ENCODE peak calls at places on chromosome 6, in four cellular contexts. H, Q, V and C are unnamed samples.

GRCh38 chr6:79949235-79949634 is 1.9 kb upstream of the ELOVL4 start:
- DNase-seq in Q (peak), V (no peak), H (peak), C (peak)

GRCh38 chr6:80343511-80343910 is 237.0 kb downstream of the BCKDHB start:
- DNase-seq in H (no peak), Q (no peak), V (no peak), C (no peak)

GRCh38 chr6:2765896-2766766 is 938 bp downstream of the WRNIP1 start:
- DNase-seq in H (peak), Q (peak), V (no peak), C (peak)

GRCh38 chr6:46465294-46466165 is 25.7 kb downstream of the RCAN2 start:
- DNase-seq in V (no peak), H (peak), Q (peak), C (no peak)

GRCh38 chr6:109236140-109237081 is 141.1 kb downstream of the CEP57L1 start:
- DNase-seq in Q (no peak), V (no peak), H (no peak), C (peak)

GRCh38 chr6:41286544-41287346 is at the start of gene TREM1:
- DNase-seq in V (no peak), Q (peak), H (peak), C (no peak)

GRCh38 chr6:80523531-80523970 is 417.1 kb downstream of the BCKDHB start:
- DNase-seq in H (no peak), Q (peak), V (no peak), C (no peak)

GRCh38 chr6:93394471-93394870 is 24.9 kb downstream of the EPHA7 start:
- DNase-seq in Q (no peak), V (no peak), H (no peak), C (no peak)

GRCh38 chr6:4776493-4776966 is 326 bp downstream of the CDYL start:
- DNase-seq in V (no peak), Q (no peak), H (no peak), C (peak)

GRCh38 chr6:39378175-39378889 is 55.8 kb upstream of the KCNK16 start:
- DNase-seq in V (no peak), Q (no peak), H (no peak), C (no peak)

GRCh38 chr6:40293824-40294188 is 293.4 kb downstream of the LRFN2 start:
- DNase-seq in H (no peak), Q (no peak), V (no peak), C (no peak)

GRCh38 chr6:166879594-166879993 is 76.8 kb downstream of the RNASET2 start:
- DNase-seq in Q (no peak), H (no peak), V (no peak), C (no peak)

GRCh38 chr6:38214159-38214558 is 394.6 kb downstream of the ZFAND3 start:
- DNase-seq in V (no peak), H (no peak), Q (no peak), C (no peak)

GRCh38 chr6:90178294-90178678 is 118.4 kb downstream of the BACH2 start:
- DNase-seq in H (no peak), V (no peak), Q (no peak), C (no peak)

GRCh38 chr6:136508701-136509387 is 41.4 kb downstream of the MAP7 start:
- DNase-seq in V (no peak), H (peak), Q (peak), C (no peak)

GRCh38 chr6:158910484-158911075 is 89.4 kb downstream of the RSPH3 start:
- DNase-seq in Q (peak), V (no peak), H (peak), C (no peak)

GRCh38 chr6:33105916-33106871 is 30.4 kb downstream of the HLA-DPB1 start:
- DNase-seq in V (no peak), H (no peak), Q (no peak), C (no peak)

GRCh38 chr6:133756046-133756445 is 132.9 kb upstream of the TCF21 start:
- DNase-seq in Q (no peak), H (no peak), V (no peak), C (no peak)

GRCh38 chr6:168103036-168103830 is 24.2 kb upstream of the FRMD1 start:
- DNase-seq in V (no peak), Q (no peak), H (no peak), C (no peak)

GRCh38 chr6:3913077-3913957 is 64.1 kb downstream of the FAM50B start:
- DNase-seq in V (peak), H (peak), Q (peak), C (no peak)

GRCh38 chr6:99064769-99065168 is 117.0 kb upstream of the FBXL4 start:
- DNase-seq in Q (no peak), H (no peak), V (no peak), C (no peak)

GRCh38 chr6:12136905-12137304 is 124.8 kb downstream of the HIVEP1 start:
- DNase-seq in Q (peak), H (no peak), V (no peak), C (no peak)

GRCh38 chr6:27617046-27617687 is 144.3 kb upstream of the ZNF184 start:
- DNase-seq in H (peak), Q (peak), V (no peak), C (no peak)

GRCh38 chr6:166952122-166952521 is 4.2 kb downstream of the RNASET2 start:
- DNase-seq in H (no peak), Q (no peak), V (no peak), C (no peak)

GRCh38 chr6:53189554-53189953 is 40.9 kb upstream of the GCM1 start:
- DNase-seq in Q (no peak), V (no peak), H (no peak), C (no peak)

GRCh38 chr6:169857343-169858292 is 106.2 kb downstream of the ERMARD start:
- DNase-seq in Q (no peak), H (no peak), V (no peak), C (no peak)

GRCh38 chr6:26336355-26337198 is 28.4 kb upstream of the BTN3A2 start:
- DNase-seq in Q (peak), V (no peak), H (peak), C (no peak)

GRCh38 chr6:72321741-72322140 is 300.1 kb upstream of the KCNQ5 start:
- DNase-seq in H (peak), V (no peak), Q (peak), C (no peak)

GRCh38 chr6:103080497-103080896 is 1687.0 kb downstream of the GRIK2 start:
- DNase-seq in Q (no peak), H (no peak), V (no peak), C (no peak)

GRCh38 chr6:160069050-160069454 is 52.6 kb upstream of the SLC22A1 start:
- DNase-seq in H (no peak), Q (no peak), V (no peak), C (no peak)

GRCh38 chr6:17820055-17820454 is 113.3 kb upstream of the NUP153 start:
- DNase-seq in V (no peak), H (no peak), Q (no peak), C (no peak)

GRCh38 chr6:2503816-2504494 is 246.8 kb downstream of the MYLK4 start:
- DNase-seq in Q (peak), V (no peak), H (peak), C (no peak)

GRCh38 chr6:159758031-159759001 is 3.5 kb upstream of the ACAT2 start:
- DNase-seq in Q (peak), H (peak), V (no peak), C (no peak)

GRCh38 chr6:89221109-89221508 is 4.0 kb upstream of the GABRR1 start:
- DNase-seq in Q (no peak), V (no peak), H (no peak), C (no peak)

DNA sequence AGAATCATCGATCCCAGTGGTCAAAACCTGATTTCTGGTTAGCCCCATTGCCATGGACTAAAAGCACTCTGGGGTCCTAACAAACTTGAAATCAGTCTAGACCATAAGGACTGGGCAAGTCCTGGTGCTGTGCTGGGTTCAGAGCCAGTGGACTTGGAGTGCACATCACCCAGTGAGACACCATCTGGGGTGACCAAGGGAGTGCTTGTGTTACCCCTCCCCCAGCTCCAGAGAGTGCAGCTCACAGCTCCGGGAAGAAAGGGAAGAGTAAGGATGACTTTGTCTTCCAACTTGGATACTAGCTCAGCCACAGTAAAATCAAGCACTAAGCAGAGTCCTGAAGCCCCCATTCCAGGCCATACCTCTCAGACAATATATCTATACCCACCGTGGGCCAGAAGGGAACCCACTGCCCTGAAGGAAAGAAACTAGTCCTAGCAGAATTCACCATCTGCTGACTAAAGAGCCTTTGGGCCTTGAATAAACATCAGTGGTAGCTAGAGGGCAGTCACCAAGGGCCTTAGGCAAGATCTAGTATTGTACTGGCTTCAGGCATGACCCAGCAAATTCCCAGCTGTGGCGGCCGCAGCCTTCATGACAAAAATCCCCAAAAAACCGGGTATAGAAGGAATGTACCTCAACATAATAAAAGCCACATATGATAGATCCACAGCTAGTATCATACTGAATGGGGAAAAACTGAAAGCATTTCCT is 153.5 kb upstream of the OGFRL1 start:
- DNase-seq in V (no peak), H (no peak), Q (no peak), C (no peak)
- TF ChIP-seq CTCF in V (no peak), H (no peak), Q (no peak), C (no peak)

GRCh38 chr6:54801244-54801643 is 45.3 kb upstream of the FAM83B start:
- DNase-seq in V (no peak), Q (no peak), H (no peak), C (no peak)
- H3K4me3 ChIP-seq in V (no peak), Q (no peak), H (no peak), C (no peak)

GRCh38 chr6:10381133-10381829 is 33.6 kb downstream of the TFAP2A start:
- DNase-seq in Q (no peak), V (no peak), H (no peak), C (no peak)
- TF ChIP-seq CTCF in Q (no peak), V (peak), H (no peak), C (no peak)

DNA sequence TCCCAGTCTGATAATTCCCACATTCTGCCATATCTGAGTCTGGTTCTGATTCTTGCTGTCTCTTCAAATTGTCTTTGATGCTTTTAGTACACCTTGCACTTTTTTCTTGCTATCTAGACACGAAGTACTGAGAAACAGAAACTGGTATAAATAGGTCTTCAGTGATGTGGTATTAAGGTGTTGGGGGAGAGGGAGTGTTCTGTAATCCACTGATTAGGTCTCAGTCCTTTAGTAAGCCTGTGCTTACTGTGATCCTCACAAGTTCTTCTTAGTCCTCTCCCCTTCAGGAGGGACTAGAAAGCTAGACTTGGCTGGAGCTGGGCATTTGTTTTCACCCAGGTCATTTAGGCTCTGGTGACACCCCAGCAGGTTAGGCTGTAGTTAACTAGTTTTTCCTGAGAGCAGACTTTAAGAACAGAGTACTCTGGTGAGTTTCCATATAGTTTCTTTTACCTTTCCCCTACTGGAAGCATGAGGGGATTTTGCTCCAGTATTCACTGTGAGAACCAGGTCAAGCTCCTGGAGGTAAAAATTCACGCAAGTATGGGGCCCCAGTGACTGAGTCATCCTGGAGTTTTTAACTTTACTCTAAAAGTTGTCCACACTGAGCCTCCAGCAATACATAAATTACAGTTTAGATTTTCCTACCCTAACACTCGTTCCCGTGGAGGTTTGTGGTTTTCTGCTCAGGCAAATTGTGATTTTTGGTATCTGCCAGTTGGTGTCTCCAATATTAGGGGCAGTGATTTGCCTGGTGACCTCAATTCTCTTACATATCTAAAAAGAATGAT is 154.6 kb downstream of the CDKAL1 start:
- DNase-seq in H (peak), V (no peak), Q (no peak), C (no peak)
- H3K4me3 ChIP-seq in H (no peak), V (no peak), Q (no peak), C (no peak)

GRCh38 chr6:15274696-15275387 is 29.0 kb downstream of the JARID2 start:
- DNase-seq in H (no peak), V (no peak), Q (no peak), C (no peak)
- TF ChIP-seq CTCF in H (no peak), V (no peak), Q (peak), C (no peak)